ENCODE peak calls at places on chromosomes 3 and 15, in seven cellular contexts. R, T, B, W, P, N and L are unnamed samples. For H3K36me3 and H3K9me3, the result is how much of the 10 kb centered on the place peaks cover.

GRCh38 chr3:47016086-47016933 is 36.8 kb downstream of the NBEAL2 start:
- DNase-seq in B (no peak), R (no peak), N (no peak), W (peak), T (no peak), P (no peak), L (no peak)

GRCh38 chr3:156017636-156018035 is 102.7 kb upstream of the KCNAB1 start:
- DNase-seq in T (no peak), W (no peak), R (no peak), N (no peak), P (no peak), B (no peak), L (no peak)

GRCh38 chr15:71400347-71400746 is 285.1 kb downstream of the THSD4 start:
- DNase-seq in T (no peak), P (no peak), N (no peak), R (no peak), W (no peak), B (no peak), L (no peak)

GRCh38 chr3:151612119-151612518 is 121.6 kb upstream of the AADACL2 start:
- DNase-seq in W (peak), R (no peak), B (no peak), N (no peak), T (no peak), P (no peak), L (no peak)

GRCh38 chr3:27105904-27106303 is 263.3 kb downstream of the NEK10 start:
- DNase-seq in P (no peak), B (no peak), R (peak), W (no peak), N (peak), T (no peak), L (no peak)

GRCh38 chr3:171514466-171514865 is 54.3 kb upstream of the TNIK start:
- DNase-seq in B (no peak), N (no peak), P (no peak), R (no peak), W (no peak), T (no peak), L (no peak)

GRCh38 chr3:9884555-9885165 is 4.6 kb upstream of the CIDEC start:
- DNase-seq in R (no peak), B (no peak), P (no peak), N (peak), T (no peak), W (peak), L (peak)

GRCh38 chr3:64291956-64292355 is 66.7 kb upstream of the PRICKLE2 start:
- DNase-seq in N (peak), P (no peak), B (no peak), T (no peak), W (peak), R (no peak), L (peak)

GRCh38 chr15:53586815-53587214 is 172.6 kb downstream of the WDR72 start:
- DNase-seq in T (peak), B (no peak), P (no peak), N (peak), W (no peak), R (peak), L (peak)

GRCh38 chr15:88908697-88909621 is 4.2 kb downstream of the MFGE8 start:
- DNase-seq in P (peak), B (no peak), N (peak), W (peak), T (no peak), R (no peak), L (no peak)

GRCh38 chr3:13019243-13019701 is 54.0 kb downstream of the IQSEC1 start:
- DNase-seq in R (no peak), P (peak), T (peak), N (peak), W (peak), B (peak), L (peak)

GRCh38 chr3:120113128-120114116 is 19.2 kb upstream of the GSK3B start:
- DNase-seq in T (peak), B (no peak), N (peak), W (peak), R (no peak), P (no peak), L (peak)

GRCh38 chr3:102904629-102905028 is 469.8 kb downstream of the ZPLD1 start:
- DNase-seq in P (no peak), B (no peak), R (no peak), N (no peak), T (no peak), W (no peak), L (no peak)

GRCh38 chr3:69241769-69242168 is 119.4 kb upstream of the LMOD3 start:
- DNase-seq in N (no peak), P (no peak), T (no peak), B (no peak), W (no peak), R (no peak), L (no peak)
- H3K36me3 ChIP-seq in N (under half), P (under half), T (under half), B (under half), W (under half), R (under half), L (under half)

GRCh38 chr3:136861890-136862610 is at the start of gene NCK1:
- DNase-seq in R (peak), N (peak), T (peak), B (peak), P (peak), W (peak), L (peak)

GRCh38 chr3:136862611-136862951 is 573 bp downstream of the NCK1 start:
- DNase-seq in W (peak), P (peak), T (peak), B (peak), R (peak), N (peak), L (peak)

GRCh38 chr3:136862953-136863352 is 945 bp downstream of the NCK1 start:
- DNase-seq in P (no peak), N (no peak), R (no peak), B (no peak), W (no peak), T (no peak), L (no peak)

GRCh38 chr3:136858381-136858780 is 3.6 kb upstream of the NCK1 start:
- DNase-seq in W (no peak), P (no peak), R (no peak), N (peak), T (no peak), B (no peak), L (no peak)

GRCh38 chr3:136860541-136860940 is 1.5 kb upstream of the NCK1 start:
- DNase-seq in T (no peak), P (no peak), N (peak), B (no peak), W (peak), R (no peak), L (no peak)
- H3K4me3 ChIP-seq in T (no peak), P (peak), N (no peak), B (peak), W (peak), R (no peak), L (peak)

GRCh38 chr15:50144342-50145120 is 25.5 kb upstream of the ATP8B4 start:
- DNase-seq in N (no peak), B (no peak), R (no peak), T (no peak), W (no peak), P (no peak), L (no peak)
- H3K9me3 ChIP-seq in N (under half), B (under half), R (under half), T (under half), W (under half), P (under half), L (under half)

GRCh38 chr3:109356442-109357155 is 19.3 kb upstream of the DPPA4 start:
- DNase-seq in W (no peak), B (no peak), T (no peak), R (no peak), P (no peak), N (no peak), L (no peak)
- H3K36me3 ChIP-seq in W (under half), B (under half), T (under half), R (under half), P (under half), N (under half), L (under half)

GRCh38 chr3:58463181-58463941 is 28.5 kb upstream of the KCTD6 start:
- DNase-seq in R (peak), B (peak), P (peak), T (peak), W (peak), N (peak), L (peak)
- H3K4me3 ChIP-seq in R (no peak), B (peak), P (peak), T (no peak), W (peak), N (no peak), L (no peak)

GRCh38 chr3:197613187-197613586 is 57.4 kb upstream of the BDH1 start:
- DNase-seq in W (no peak), R (no peak), B (no peak), N (no peak), T (no peak), P (no peak), L (no peak)
- H3K9me3 ChIP-seq in W (under half), R (under half), B (under half), N (under half), T (under half), P (under half), L (under half)

DNA sequence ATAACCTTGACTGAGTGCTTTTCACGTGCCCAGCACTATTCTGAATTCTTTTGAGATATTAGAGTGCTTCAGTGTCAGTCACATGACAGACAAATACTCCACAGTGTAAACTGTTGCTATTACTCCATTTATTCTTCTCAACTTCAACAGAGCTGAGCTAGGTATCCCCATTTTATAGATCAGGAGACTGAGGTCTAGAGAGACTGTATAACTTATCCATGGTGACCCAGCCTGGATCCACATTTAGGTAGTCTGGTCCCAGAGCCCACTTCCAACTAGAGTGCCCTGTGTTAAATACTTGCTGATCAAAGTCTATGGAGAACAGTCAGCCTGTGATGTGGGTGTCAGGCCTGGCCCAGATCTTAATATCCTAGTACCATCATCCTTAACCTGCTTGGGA is 6.7 kb downstream of the ACAA1 start:
- DNase-seq in W (no peak), B (no peak), N (no peak), T (no peak), P (no peak), R (no peak), L (no peak)
- H3K36me3 ChIP-seq in W (under half), B (under half), N (half or more), T (under half), P (under half), R (half or more), L (under half)